ENCODE peak calls at places on chromosomes 11 and 22, in eight cellular contexts. One of them, this sample, is unnamed.

GRCh38 chr11:96257972-96258951 is 84.7 kb downstream of the MAML2 start:
- DNase-seq in activated CD4-positive, alpha-beta T cell treated with anti-CD3 and anti-CD28 coated beads for 24 hours: no peak
- DNase-seq in activated T-cell treated with anti-CD3 and anti-CD28 coated beads, Interleukin-2, amount 50 U/mL, for 1 hour: no peak
- DNase-seq in RWPE1: no peak
- DNase-seq in A172: no peak
- DNase-seq in Right ventricle myocardium superior: no peak
- DNase-seq in naive B cell: peak; percentile 58
- DNase-seq in NCI-H2171 treated with DMSO at 0.1 percent for 48 hours: no peak
- DNase-seq in this sample: peak; percentile 44

GRCh38 chr11:130528862-130529261 is 80.4 kb downstream of the ADAMTS15 start:
- DNase-seq in activated CD4-positive, alpha-beta T cell treated with anti-CD3 and anti-CD28 coated beads for 24 hours: no peak
- DNase-seq in activated T-cell treated with anti-CD3 and anti-CD28 coated beads, Interleukin-2, amount 50 U/mL, for 1 hour: no peak
- DNase-seq in RWPE1: no peak
- DNase-seq in A172: no peak
- DNase-seq in Right ventricle myocardium superior: peak; percentile 54
- DNase-seq in naive B cell: no peak
- DNase-seq in NCI-H2171 treated with DMSO at 0.1 percent for 48 hours: no peak
- DNase-seq in this sample: no peak

GRCh38 chr11:5846689-5847088 is 5.0 kb upstream of the OR52E6 start:
- DNase-seq in activated CD4-positive, alpha-beta T cell treated with anti-CD3 and anti-CD28 coated beads for 24 hours: no peak
- DNase-seq in activated T-cell treated with anti-CD3 and anti-CD28 coated beads, Interleukin-2, amount 50 U/mL, for 1 hour: no peak
- DNase-seq in RWPE1: no peak
- DNase-seq in A172: no peak
- DNase-seq in Right ventricle myocardium superior: no peak
- DNase-seq in naive B cell: no peak
- DNase-seq in NCI-H2171 treated with DMSO at 0.1 percent for 48 hours: no peak
- DNase-seq in this sample: no peak

GRCh38 chr11:76459299-76459698 is 14.5 kb downstream of the EMSY start:
- DNase-seq in activated CD4-positive, alpha-beta T cell treated with anti-CD3 and anti-CD28 coated beads for 24 hours: no peak
- DNase-seq in activated T-cell treated with anti-CD3 and anti-CD28 coated beads, Interleukin-2, amount 50 U/mL, for 1 hour: no peak
- DNase-seq in RWPE1: peak; percentile 15
- DNase-seq in A172: no peak
- DNase-seq in Right ventricle myocardium superior: no peak
- DNase-seq in naive B cell: no peak
- DNase-seq in NCI-H2171 treated with DMSO at 0.1 percent for 48 hours: no peak
- DNase-seq in this sample: no peak

GRCh38 chr11:119228535-119229302 is 22.6 kb downstream of the CBL start:
- DNase-seq in activated CD4-positive, alpha-beta T cell treated with anti-CD3 and anti-CD28 coated beads for 24 hours: no peak
- DNase-seq in activated T-cell treated with anti-CD3 and anti-CD28 coated beads, Interleukin-2, amount 50 U/mL, for 1 hour: no peak
- DNase-seq in RWPE1: no peak
- DNase-seq in A172: no peak
- DNase-seq in Right ventricle myocardium superior: no peak
- DNase-seq in naive B cell: no peak
- DNase-seq in NCI-H2171 treated with DMSO at 0.1 percent for 48 hours: no peak
- DNase-seq in this sample: no peak

GRCh38 chr11:40129276-40129675 is 1330.2 kb downstream of the LRRC4C start:
- DNase-seq in activated CD4-positive, alpha-beta T cell treated with anti-CD3 and anti-CD28 coated beads for 24 hours: no peak
- DNase-seq in activated T-cell treated with anti-CD3 and anti-CD28 coated beads, Interleukin-2, amount 50 U/mL, for 1 hour: no peak
- DNase-seq in RWPE1: peak; percentile 23
- DNase-seq in A172: no peak
- DNase-seq in Right ventricle myocardium superior: no peak
- DNase-seq in naive B cell: no peak
- DNase-seq in NCI-H2171 treated with DMSO at 0.1 percent for 48 hours: no peak
- DNase-seq in this sample: peak; percentile 5

GRCh38 chr11:11349870-11350325 is 3.2 kb downstream of the CSNK2A3 start:
- DNase-seq in activated CD4-positive, alpha-beta T cell treated with anti-CD3 and anti-CD28 coated beads for 24 hours: no peak
- DNase-seq in activated T-cell treated with anti-CD3 and anti-CD28 coated beads, Interleukin-2, amount 50 U/mL, for 1 hour: no peak
- DNase-seq in RWPE1: peak; percentile 26
- DNase-seq in A172: peak; percentile 84
- DNase-seq in Right ventricle myocardium superior: no peak
- DNase-seq in naive B cell: no peak
- DNase-seq in NCI-H2171 treated with DMSO at 0.1 percent for 48 hours: no peak
- DNase-seq in this sample: no peak

GRCh38 chr11:12889243-12889642 is 119.9 kb upstream of the RASSF10 start:
- DNase-seq in activated CD4-positive, alpha-beta T cell treated with anti-CD3 and anti-CD28 coated beads for 24 hours: no peak
- DNase-seq in activated T-cell treated with anti-CD3 and anti-CD28 coated beads, Interleukin-2, amount 50 U/mL, for 1 hour: no peak
- DNase-seq in RWPE1: no peak
- DNase-seq in A172: peak; percentile 47
- DNase-seq in Right ventricle myocardium superior: peak; percentile 58
- DNase-seq in naive B cell: no peak
- DNase-seq in NCI-H2171 treated with DMSO at 0.1 percent for 48 hours: no peak
- DNase-seq in this sample: no peak

GRCh38 chr11:60831143-60831500 is 10.8 kb upstream of the CCDC86 start:
- DNase-seq in activated CD4-positive, alpha-beta T cell treated with anti-CD3 and anti-CD28 coated beads for 24 hours: peak; percentile 69
- DNase-seq in activated T-cell treated with anti-CD3 and anti-CD28 coated beads, Interleukin-2, amount 50 U/mL, for 1 hour: peak; percentile 81
- DNase-seq in RWPE1: peak; percentile 75
- DNase-seq in A172: peak; percentile 76
- DNase-seq in Right ventricle myocardium superior: peak; percentile 93
- DNase-seq in naive B cell: peak; percentile 67
- DNase-seq in NCI-H2171 treated with DMSO at 0.1 percent for 48 hours: peak; percentile 88
- DNase-seq in this sample: peak; percentile 84

GRCh38 chr22:38031491-38031890 is 25.7 kb upstream of the PICK1 start:
- DNase-seq in activated CD4-positive, alpha-beta T cell treated with anti-CD3 and anti-CD28 coated beads for 24 hours: no peak
- DNase-seq in activated T-cell treated with anti-CD3 and anti-CD28 coated beads, Interleukin-2, amount 50 U/mL, for 1 hour: no peak
- DNase-seq in RWPE1: no peak
- DNase-seq in A172: no peak
- DNase-seq in Right ventricle myocardium superior: no peak
- DNase-seq in naive B cell: no peak
- DNase-seq in NCI-H2171 treated with DMSO at 0.1 percent for 48 hours: no peak
- DNase-seq in this sample: no peak

GRCh38 chr22:19817561-19818263 is 37.0 kb downstream of the GNB1L start:
- DNase-seq in activated CD4-positive, alpha-beta T cell treated with anti-CD3 and anti-CD28 coated beads for 24 hours: no peak
- DNase-seq in activated T-cell treated with anti-CD3 and anti-CD28 coated beads, Interleukin-2, amount 50 U/mL, for 1 hour: no peak
- DNase-seq in RWPE1: no peak
- DNase-seq in A172: no peak
- DNase-seq in Right ventricle myocardium superior: no peak
- DNase-seq in naive B cell: no peak
- DNase-seq in NCI-H2171 treated with DMSO at 0.1 percent for 48 hours: peak; percentile 94
- DNase-seq in this sample: no peak